ENCODE peak calls at places on chromosome 10, in six cellular contexts. I, X, J, W, E and M are unnamed samples.

GRCh38 chr10:129742742-129743550 is 221.1 kb downstream of the EBF3 start:
- DNase-seq in E (no peak), W (no peak), J (no peak), I (no peak), X (no peak), M (no peak)

GRCh38 chr10:123135415-123136141 is at the start of gene HMX3:
- DNase-seq in E (no peak), J (no peak), I (no peak), X (peak), W (no peak), M (peak)

GRCh38 chr10:77120012-77120411 is 517.6 kb downstream of the KCNMA1 start:
- DNase-seq in J (peak), E (no peak), X (no peak), I (no peak), W (no peak), M (no peak)

GRCh38 chr10:7773845-7774801 is 13.7 kb downstream of the KIN start:
- DNase-seq in J (peak), W (no peak), X (no peak), E (no peak), I (no peak), M (no peak)

GRCh38 chr10:112369495-112370423 is 4.2 kb upstream of the ACSL5 start:
- DNase-seq in J (no peak), X (no peak), E (no peak), W (no peak), I (no peak), M (no peak)

GRCh38 chr10:98299341-98299740 is 31.3 kb upstream of the LOXL4 start:
- DNase-seq in X (no peak), J (no peak), E (no peak), I (no peak), W (peak), M (peak)

GRCh38 chr10:32417906-32418547 is 27.9 kb upstream of the CCDC7 start:
- DNase-seq in J (no peak), W (no peak), I (peak), E (no peak), X (no peak), M (no peak)

GRCh38 chr10:102769375-102770107 is 25.8 kb downstream of the WBP1L start:
- DNase-seq in X (no peak), W (no peak), I (no peak), J (peak), E (no peak), M (peak)

GRCh38 chr10:109698888-109699685 is 224.2 kb downstream of the XPNPEP1 start:
- DNase-seq in W (no peak), E (no peak), X (no peak), J (no peak), I (no peak), M (no peak)

GRCh38 chr10:788796-789748 is 99.6 kb upstream of the DIP2C start:
- DNase-seq in X (no peak), E (peak), W (peak), J (peak), I (peak), M (peak)

GRCh38 chr10:33618196-33618595 is 283.7 kb upstream of the NRP1 start:
- DNase-seq in X (no peak), E (no peak), J (no peak), I (no peak), W (no peak), M (no peak)

GRCh38 chr10:51804861-51805260 is 105.5 kb upstream of the CSTF2T start:
- DNase-seq in I (peak), E (no peak), J (peak), W (no peak), X (no peak), M (peak)

GRCh38 chr10:75397571-75397921 is 4.0 kb downstream of the ZNF503 start:
- DNase-seq in E (no peak), J (peak), W (peak), X (no peak), I (no peak), M (no peak)

GRCh38 chr10:91124016-91124415 is 96.4 kb upstream of the PCGF5 start:
- DNase-seq in W (no peak), J (no peak), E (no peak), I (no peak), X (no peak), M (no peak)

GRCh38 chr10:106612381-106612780 is 552.1 kb downstream of the SORCS1 start:
- DNase-seq in E (no peak), I (no peak), X (no peak), W (no peak), J (no peak), M (no peak)

GRCh38 chr10:98916751-98917150 is 318.9 kb downstream of the HPSE2 start:
- DNase-seq in I (no peak), E (no peak), W (no peak), X (no peak), J (no peak), M (peak)

GRCh38 chr10:13882112-13882711 is 295.4 kb downstream of the PRPF18 start:
- DNase-seq in J (peak), E (no peak), W (peak), X (no peak), I (peak), M (peak)

GRCh38 chr10:24851595-24851994 is 100.8 kb downstream of the PRTFDC1 start:
- DNase-seq in W (no peak), J (no peak), I (no peak), X (no peak), E (no peak), M (no peak)

GRCh38 chr10:15703167-15703880 is 16.4 kb downstream of the ITGA8 start:
- DNase-seq in I (no peak), J (no peak), W (no peak), X (no peak), E (no peak), M (no peak)

GRCh38 chr10:3242251-3242650 is 69.7 kb upstream of the PITRM1 start:
- DNase-seq in W (no peak), E (no peak), J (no peak), I (no peak), X (no peak), M (no peak)

GRCh38 chr10:57775250-57775649 is 492.4 kb downstream of the IPMK start:
- DNase-seq in J (no peak), I (no peak), E (no peak), X (no peak), W (no peak), M (no peak)

GRCh38 chr10:101428036-101428435 is 74.1 kb downstream of the BTRC start:
- DNase-seq in J (no peak), I (no peak), E (no peak), X (no peak), W (no peak), M (no peak)